ENCODE peak calls at places on chromosomes 1 and 21, in six cellular contexts. R is AG04450; P is activated T-helper 1 cell treated with anti-CD3 and anti-CD28 coated beads, Interleukin-2, amount 50 U/mL, for 16 hours; T is HCT116; C is H54; W is SW480. F is an unnamed sample.

GRCh38 chr1:232192781-232193450 is 437.0 kb downstream of the SIPA1L2 start:
- DNase-seq in R (no peak), P (no peak), T (no peak), C (no peak), W (no peak), F (no peak)

GRCh38 chr1:56331892-56332567 is 247.3 kb downstream of the PLPP3 start:
- DNase-seq in R (no peak), P (no peak), T (no peak), C (peak), W (no peak), F (no peak)

GRCh38 chr1:212791261-212791675 is 309 bp downstream of the NSL1 start:
- DNase-seq in R (no peak), P (no peak), T (no peak), C (peak), W (peak), F (peak)

GRCh38 chr1:201591981-201592380 is 53.1 kb downstream of the NAV1 start:
- DNase-seq in R (no peak), P (no peak), T (no peak), C (no peak), W (no peak), F (no peak)

GRCh38 chr21:38151021-38151645 is 105.7 kb upstream of the KCNJ15 start:
- DNase-seq in R (no peak), P (no peak), T (no peak), C (no peak), W (no peak), F (no peak)

GRCh38 chr1:108010581-108010980 is 45.6 kb upstream of the VAV3 start:
- DNase-seq in R (no peak), P (no peak), T (no peak), C (no peak), W (no peak), F (no peak)

GRCh38 chr1:189662190-189662589 is 815.5 kb downstream of the BRINP3 start:
- DNase-seq in R (no peak), P (no peak), T (peak), C (no peak), W (no peak), F (peak)

GRCh38 chr1:201605385-201605747 is 66.4 kb downstream of the NAV1 start:
- DNase-seq in R (no peak), P (no peak), T (no peak), C (no peak), W (no peak), F (no peak)

GRCh38 chr1:201559679-201560162 is 20.8 kb downstream of the NAV1 start:
- DNase-seq in R (peak), P (peak), T (peak), C (peak), W (peak), F (peak)

GRCh38 chr1:25594971-25595370 is 21.6 kb upstream of the MAN1C1 start:
- DNase-seq in R (no peak), P (no peak), T (no peak), C (no peak), W (no peak), F (peak)

GRCh38 chr1:107019166-107019565 is 37.3 kb upstream of the PRMT6 start:
- DNase-seq in R (no peak), P (no peak), T (no peak), C (no peak), W (no peak), F (no peak)

GRCh38 chr1:9253706-9254105 is 19.1 kb downstream of the H6PD start:
- DNase-seq in R (no peak), P (no peak), T (no peak), C (no peak), W (no peak), F (no peak)

GRCh38 chr1:98201640-98202039 is 280.8 kb upstream of the DPYD start:
- DNase-seq in R (peak), P (no peak), T (no peak), C (no peak), W (no peak), F (no peak)

GRCh38 chr21:17789085-17789484 is 30.1 kb downstream of the C21orf91 start:
- DNase-seq in R (no peak), P (no peak), T (no peak), C (no peak), W (no peak), F (no peak)

GRCh38 chr1:231951399-231951798 is 324.8 kb downstream of the DISC1 start:
- DNase-seq in R (no peak), P (no peak), T (no peak), C (peak), W (no peak), F (peak)

GRCh38 chr1:111729271-111729921 is 9.8 kb downstream of the INKA2 start:
- DNase-seq in R (no peak), P (no peak), T (no peak), C (no peak), W (no peak), F (peak)

GRCh38 chr1:180563013-180563827 is 4.5 kb downstream of the OVAAL start:
- DNase-seq in R (peak), P (no peak), T (no peak), C (no peak), W (no peak), F (no peak)

GRCh38 chr1:164599272-164599671 is 40.3 kb downstream of the PBX1 start:
- DNase-seq in R (no peak), P (no peak), T (no peak), C (no peak), W (no peak), F (no peak)

GRCh38 chr1:160834945-160835565 is 27.6 kb downstream of the CD244 start:
- DNase-seq in R (peak), P (peak), T (peak), C (no peak), W (peak), F (peak)

GRCh38 chr1:179921981-179922380 is 32.6 kb upstream of the CEP350 start:
- DNase-seq in R (no peak), P (no peak), T (no peak), C (no peak), W (peak), F (no peak)

GRCh38 chr1:3463013-3463385 is 8.5 kb downstream of the ARHGEF16 start:
- DNase-seq in R (no peak), P (no peak), T (no peak), C (no peak), W (no peak), F (no peak)

GRCh38 chr1:84598846-84599741 is 24.9 kb upstream of the CTBS start:
- DNase-seq in R (no peak), P (no peak), T (peak), C (peak), W (no peak), F (no peak)

GRCh38 chr1:150889650-150890416 is 2.9 kb downstream of the CTXND2 start:
- DNase-seq in R (no peak), P (no peak), T (no peak), C (no peak), W (no peak), F (no peak)

GRCh38 chr1:9316080-9316444 is 23.4 kb downstream of the SPSB1 start:
- DNase-seq in R (no peak), P (no peak), T (no peak), C (no peak), W (no peak), F (no peak)

GRCh38 chr1:51636765-51637522 is 20.1 kb downstream of the OSBPL9 start:
- DNase-seq in R (peak), P (no peak), T (peak), C (no peak), W (no peak), F (no peak)

F was measured in NCI-H82.